ENCODE peak calls at places on chromosome 13, in nine cellular contexts. I is activated T-cell treated with anti-CD3 and anti-CD28 coated beads for 24 hours; S is neuronal stem cell; N is central memory CD4-positive, alpha-beta T cell; Q is Peyer's patch; G is NB4; F is cardiac fibroblast; R is D341Med; O is EL. V is an unnamed sample.

GRCh38 chr13:51148223-51148951 is 37.3 kb upstream of the C13orf42 start:
- DNase-seq in N (no peak), F (no peak), Q (no peak), G (no peak), S (peak), O (no peak), I (no peak), R (no peak), V (no peak)

GRCh38 chr13:29976535-29976934 is 126.1 kb upstream of the UBL3 start:
- DNase-seq in N (no peak), F (no peak), R (no peak), O (no peak), S (no peak), Q (no peak), G (no peak), I (no peak), V (no peak)

GRCh38 chr13:37338721-37339120 is 233.3 kb upstream of the CSNK1A1L start:
- DNase-seq in F (no peak), S (no peak), O (no peak), G (no peak), Q (no peak), R (no peak), I (no peak), N (no peak), V (no peak)

GRCh38 chr13:63501702-63502101 is 2086.1 kb upstream of the PCDH20 start:
- DNase-seq in S (no peak), F (no peak), O (no peak), Q (no peak), N (no peak), R (no peak), G (no peak), I (no peak), V (peak)

GRCh38 chr13:98977568-98978270 is at the start of gene DOCK9:
- DNase-seq in N (no peak), I (no peak), Q (no peak), F (peak), O (peak), S (peak), R (no peak), G (no peak), V (peak)

GRCh38 chr13:110304256-110304655 is 2.7 kb downstream of the COL4A1 start:
- DNase-seq in S (no peak), F (peak), Q (no peak), I (no peak), N (no peak), R (no peak), O (peak), G (no peak), V (peak)

GRCh38 chr13:114115796-114116195 is 16.6 kb downstream of the RASA3 start:
- DNase-seq in I (no peak), F (no peak), R (no peak), N (no peak), S (no peak), Q (peak), G (no peak), O (no peak), V (no peak)

GRCh38 chr13:97391201-97391600 is 42.8 kb upstream of the RAP2A start:
- DNase-seq in R (no peak), I (no peak), O (peak), G (no peak), Q (no peak), S (no peak), N (no peak), F (no peak), V (no peak)

GRCh38 chr13:102721800-102722231 is 27.0 kb upstream of the METTL21C start:
- DNase-seq in F (peak), Q (no peak), N (no peak), O (peak), G (no peak), S (no peak), I (no peak), R (no peak), V (no peak)

GRCh38 chr13:75633285-75633684 is 2.8 kb upstream of the LMO7 start:
- DNase-seq in N (no peak), R (no peak), Q (no peak), S (no peak), G (no peak), F (peak), I (no peak), O (peak), V (peak)

GRCh38 chr13:114074671-114075315 is 57.6 kb downstream of the RASA3 start:
- DNase-seq in F (no peak), S (no peak), R (no peak), O (no peak), I (no peak), Q (peak), N (no peak), G (no peak), V (no peak)

GRCh38 chr13:51844862-51845573 is at the start of gene TMEM272:
- DNase-seq in F (peak), S (peak), Q (peak), N (peak), R (peak), O (peak), G (peak), I (peak), V (peak)

GRCh38 chr13:50159613-50160012 is 144.4 kb downstream of the KCNRG start:
- DNase-seq in I (no peak), G (no peak), S (no peak), Q (no peak), N (no peak), O (no peak), F (no peak), R (no peak), V (no peak)

GRCh38 chr13:45167611-45168554 is 33.0 kb downstream of the KCTD4 start:
- DNase-seq in Q (peak), S (no peak), F (no peak), G (peak), R (peak), N (no peak), O (no peak), I (no peak), V (peak)

GRCh38 chr13:110447801-110448200 is 113.7 kb downstream of the RAB20 start:
- DNase-seq in O (no peak), N (no peak), S (no peak), R (no peak), G (no peak), I (no peak), Q (no peak), F (no peak), V (no peak)

V was measured in A172.